ENCODE peak calls at places on chromosomes 16 and 17, in five cellular contexts. R, S, K, V and Y are unnamed samples.

GRCh38 chr17:73592531-73592961 is 51.7 kb downstream of the SDK2 start:
- DNase-seq in S (no peak), K (no peak), V (no peak), R (no peak), Y (no peak)

GRCh38 chr17:50872710-50873424 is 6.7 kb upstream of the TOB1 start:
- DNase-seq in V (no peak), R (peak; percentile 35), S (no peak), K (no peak), Y (no peak)

GRCh38 chr17:50676065-50676975 is 31.4 kb downstream of the ANKRD40 start:
- DNase-seq in V (no peak), S (no peak), K (no peak), R (no peak), Y (no peak)

GRCh38 chr17:42288985-42289862 is 926 bp downstream of the STAT5A start:
- DNase-seq in K (no peak), S (peak; percentile 52), R (no peak), V (peak; percentile 68), Y (peak; percentile 58)

GRCh38 chr16:83433201-83433600 is 374.6 kb upstream of the HSBP1 start:
- DNase-seq in K (no peak), S (no peak), R (no peak), V (no peak), Y (no peak)

GRCh38 chr17:16911141-16911937 is 60.6 kb downstream of the TNFRSF13B start:
- DNase-seq in V (peak; percentile 6), S (no peak), K (peak; percentile 87), R (no peak), Y (no peak)

GRCh38 chr16:30112197-30113030 is 923 bp downstream of the GDPD3 start:
- DNase-seq in S (no peak), V (peak; percentile 84), K (no peak), R (no peak), Y (peak; percentile 81)

GRCh38 chr17:64315032-64315490 is 52.0 kb upstream of the TEX2 start:
- DNase-seq in S (no peak), R (peak; percentile 67), V (peak; percentile 67), K (no peak), Y (no peak)

GRCh38 chr17:73420897-73421296 is 109.1 kb upstream of the CDC42EP4 start:
- DNase-seq in K (no peak), S (no peak), V (no peak), R (no peak), Y (no peak)

GRCh38 chr17:18033442-18034099 is 5.4 kb downstream of the ATPAF2 start:
- DNase-seq in R (peak; percentile 73), V (peak; percentile 50), K (no peak), S (peak; percentile 59), Y (peak; percentile 63)

GRCh38 chr16:48123104-48123788 is 32.5 kb downstream of the ABCC12 start:
- DNase-seq in V (no peak), S (no peak), R (no peak), K (no peak), Y (no peak)

GRCh38 chr17:55734128-55734781 is 11.6 kb upstream of the TMEM100 start:
- DNase-seq in K (no peak), S (no peak), R (no peak), V (no peak), Y (no peak)

GRCh38 chr17:73096866-73097265 is 4.4 kb upstream of the SLC39A11 start:
- DNase-seq in V (no peak), K (no peak), R (no peak), S (no peak), Y (no peak)

GRCh38 chr16:66054095-66054494 is 312.4 kb upstream of the CDH5 start:
- DNase-seq in S (no peak), V (no peak), K (peak; percentile 16), R (no peak), Y (no peak)

GRCh38 chr16:24652209-24652712 is 77.2 kb upstream of the TNRC6A start:
- DNase-seq in S (no peak), R (no peak), K (no peak), V (no peak), Y (no peak)

GRCh38 chr16:2867661-2867986 is 9.7 kb upstream of the PRSS22 start:
- DNase-seq in V (no peak), K (no peak), S (no peak), R (no peak), Y (no peak)

GRCh38 chr16:10916534-10916933 is 25.7 kb downstream of the DEXI start:
- DNase-seq in S (no peak), K (no peak), R (no peak), V (no peak), Y (no peak)

GRCh38 chr17:76642994-76643393 is 563 bp downstream of the ST6GALNAC1 start:
- DNase-seq in S (no peak), K (no peak), V (no peak), R (no peak), Y (no peak)

GRCh38 chr16:57815987-57816745 is 13.9 kb upstream of the KIFC3 start:
- DNase-seq in V (peak; percentile 80), R (peak; percentile 97), S (no peak), K (no peak), Y (no peak)

GRCh38 chr17:80364091-80364691 is 50.8 kb upstream of the ENDOV start:
- DNase-seq in V (no peak), K (no peak), S (no peak), R (no peak), Y (no peak)

GRCh38 chr17:49371178-49371834 is 9.3 kb upstream of the ZNF652 start:
- DNase-seq in R (peak; percentile 31), S (no peak), V (no peak), K (no peak), Y (no peak)

GRCh38 chr17:42313773-42314566 is 25.7 kb downstream of the STAT5A start:
- DNase-seq in S (no peak), R (no peak), V (no peak), K (no peak), Y (no peak)

GRCh38 chr16:53754938-53755910 is 51.3 kb downstream of the FTO start:
- DNase-seq in V (peak; percentile 78), R (no peak), S (no peak), K (no peak), Y (no peak)

GRCh38 chr17:45895304-45895968 is 1.1 kb downstream of the MAPT start:
- DNase-seq in K (no peak), R (no peak), V (no peak), S (no peak), Y (no peak)

GRCh38 chr17:17063546-17064122 is 21.4 kb downstream of the MPRIP start:
- DNase-seq in S (no peak), K (no peak), R (no peak), V (peak; percentile 33), Y (no peak)

GRCh38 chr16:66486773-66487579 is 59.9 kb downstream of the BEAN1 start:
- DNase-seq in K (no peak), S (no peak), R (no peak), V (no peak), Y (no peak)

GRCh38 chr16:86572616-86573015 is 5.7 kb upstream of the FOXL1 start:
- DNase-seq in S (no peak), V (no peak), K (no peak), R (no peak), Y (no peak)

GRCh38 chr17:74297941-74298340 is 23.9 kb downstream of the DNAI2 start:
- DNase-seq in V (no peak), K (no peak), R (no peak), S (no peak), Y (no peak)

GRCh38 chr16:30457256-30457655 is 11.6 kb upstream of the SEPHS2 start:
- DNase-seq in V (no peak), S (no peak), K (no peak), R (no peak), Y (no peak)

GRCh38 chr16:88888057-88888777 is 21.8 kb upstream of the PABPN1L start:
- DNase-seq in K (no peak), V (no peak), S (no peak), R (no peak), Y (no peak)

GRCh38 chr17:47850692-47851573 is at the start of gene SP6:
- DNase-seq in K (no peak), V (peak; percentile 91), R (peak; percentile 85), S (no peak), Y (no peak)

GRCh38 chr16:82263456-82264159 is 93.6 kb upstream of the MPHOSPH6 start:
- DNase-seq in V (peak; percentile 42), K (no peak), R (peak; percentile 69), S (peak; percentile 40), Y (peak; percentile 22)

GRCh38 chr16:19179890-19180490 is 11.9 kb downstream of the SYT17 start:
- DNase-seq in V (peak; percentile 78), K (no peak), S (peak; percentile 70), R (peak; percentile 69), Y (peak; percentile 50)

GRCh38 chr17:5419356-5419958 is at the start of gene NUP88:
- DNase-seq in K (peak; percentile 97), R (peak; percentile 95), V (peak; percentile 96), S (peak; percentile 90), Y (peak; percentile 95)
- TF ChIP-seq POLR2A in K (no peak), R (peak; percentile 90), V (peak; percentile 86), S (peak; percentile 91), Y (peak; percentile 82)

GRCh38 chr16:15785386-15786059 is 71.3 kb downstream of the MYH11 start:
- DNase-seq in V (no peak), R (no peak), K (no peak), S (no peak), Y (no peak)
- TF ChIP-seq POLR2AphosphoS5 in V (no peak), R (no peak), K (no peak), S (no peak), Y (no peak)

DNA sequence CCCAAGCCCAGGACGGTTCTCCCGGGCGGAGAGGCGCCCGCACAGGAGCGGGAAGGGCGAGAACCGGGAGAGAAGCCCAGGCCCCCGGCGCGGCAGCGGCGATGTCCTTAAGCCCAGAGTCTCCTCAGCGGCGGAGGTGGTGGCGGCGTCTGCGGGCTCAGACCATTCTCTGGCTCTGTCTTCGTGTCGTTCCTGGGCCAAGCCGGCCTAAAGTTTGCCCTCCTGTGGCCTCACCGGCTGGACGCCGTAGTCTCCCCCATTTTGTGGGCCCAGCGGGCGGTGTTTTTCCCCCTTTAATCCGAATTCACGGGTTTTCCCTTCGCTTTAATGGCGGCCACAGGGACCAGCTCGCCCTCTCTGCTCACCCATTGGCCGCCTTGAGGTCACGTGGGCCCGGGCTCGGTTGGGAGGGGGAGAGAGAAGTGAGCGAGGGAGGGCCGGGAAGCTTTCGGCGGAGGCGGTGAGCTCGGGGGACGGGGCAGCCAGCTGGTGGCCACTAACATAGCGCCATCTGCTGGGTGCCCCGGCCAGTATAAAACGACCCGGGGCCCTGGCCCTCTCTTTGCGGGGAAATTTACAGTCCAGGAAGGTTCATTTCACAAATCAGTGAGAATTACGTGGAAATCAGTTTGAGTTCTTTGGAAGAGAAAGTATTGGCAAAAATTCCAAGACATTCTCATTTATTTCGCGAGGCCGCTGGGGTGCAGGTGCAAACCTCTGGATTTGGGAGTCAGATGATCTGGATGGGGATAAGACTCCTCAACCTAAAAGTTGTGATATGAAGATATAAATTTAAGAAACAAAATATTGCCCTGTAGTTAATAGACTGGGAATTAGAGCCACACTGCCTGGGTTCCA is 762 bp upstream of the MED13 start:
- DNase-seq in V (peak; percentile 99), S (peak; percentile 93), R (peak; percentile 98), K (peak; percentile 98), Y (peak; percentile 95)
- TF ChIP-seq POLR2A in V (peak; percentile 82), S (peak; percentile 89), R (peak; percentile 88), K (no peak), Y (peak; percentile 82)

GRCh38 chr17:897970-898619 is 81.5 kb downstream of the NXN start:
- DNase-seq in R (no peak), V (no peak), S (no peak), K (no peak), Y (no peak)

GRCh38 chr17:902463-902862 is 77.1 kb downstream of the NXN start:
- DNase-seq in R (no peak), K (no peak), V (no peak), S (no peak), Y (no peak)

GRCh38 chr17:900336-900735 is 79.2 kb downstream of the NXN start:
- DNase-seq in V (no peak), K (no peak), R (no peak), S (no peak), Y (no peak)

GRCh38 chr17:896439-896838 is 83.1 kb downstream of the NXN start:
- DNase-seq in R (no peak), S (no peak), K (no peak), V (no peak), Y (no peak)

GRCh38 chr17:901964-902363 is 77.6 kb downstream of the NXN start:
- DNase-seq in K (no peak), R (no peak), V (no peak), S (no peak), Y (no peak)
- TF ChIP-seq POLR2AphosphoS5 in K (peak; percentile 51), R (no peak), V (no peak), S (no peak), Y (no peak)